ENCODE peak calls at places on chromosomes 6 and 20, in eight cellular contexts. V is T-helper 2 cell treated with Interferon-gamma antibody and Interleukin-4, amounts not matched to agents 5 μg/mL and 100 μg/mL, for 36 hours; P is T-helper 1 cell; H is activated T-cell treated with anti-CD3 and anti-CD28 coated beads for 1 hour; Y is iPS-NIHi11; G is KG1; M is endothelial cell; J is epithelial cell of proximal tubule. D is an unnamed sample.

GRCh38 chr6:72554761-72555221 is 67.1 kb upstream of the KCNQ5 start:
- DNase-seq in V (no peak), P (no peak), H (no peak), Y (no peak), G (no peak), M (no peak), J (no peak), D (no peak)

GRCh38 chr6:126337323-126337722 is 2.6 kb upstream of the CENPW start:
- DNase-seq in V (no peak), P (no peak), H (no peak), Y (no peak), G (peak; percentile 17), M (no peak), J (peak; percentile 63), D (no peak)

GRCh38 chr6:165848099-165848461 is 185.0 kb upstream of the PDE10A start:
- DNase-seq in V (no peak), P (no peak), H (no peak), Y (no peak), G (no peak), M (peak; percentile 30), J (no peak), D (no peak)

GRCh38 chr6:34071884-34072379 is 74.0 kb downstream of the GRM4 start:
- DNase-seq in V (no peak), P (no peak), H (no peak), Y (no peak), G (no peak), M (no peak), J (no peak), D (no peak)

GRCh38 chr20:16017656-16018055 is 555.6 kb downstream of the KIF16B start:
- DNase-seq in V (no peak), P (no peak), H (no peak), Y (no peak), G (no peak), M (no peak), J (no peak), D (no peak)

GRCh38 chr6:17394192-17394611 is 807 bp downstream of the CAP2 start:
- DNase-seq in V (no peak), P (no peak), H (no peak), Y (peak; percentile 73), G (no peak), M (peak; percentile 33), J (peak; percentile 38), D (no peak)

GRCh38 chr20:7090753-7091310 is 323.3 kb downstream of the BMP2 start:
- DNase-seq in V (no peak), P (no peak), H (no peak), Y (peak; percentile 11), G (no peak), M (no peak), J (peak; percentile 1), D (no peak)

GRCh38 chr20:21102252-21102609 is 3.9 kb downstream of the LINC00237 start:
- DNase-seq in V (no peak), P (no peak), H (no peak), Y (peak; percentile 52), G (no peak), M (peak; percentile 33), J (no peak), D (no peak)

D was measured in CD8-positive, alpha-beta T cell.